ENCODE peak calls at places on chromosomes 13 and 19, in ten cellular contexts. One of them, this sample, is unnamed.

GRCh38 chr19:36573948-36574726 is 1.0 kb upstream of the ZNF529 start:
- DNase-seq in cardiac muscle cell: peak
- DNase-seq in breast epithelium: no peak
- DNase-seq in NCI-H2081 treated with DMSO at 0.1 percent for 48 hours: no peak
- DNase-seq in NCI-H69: peak
- DNase-seq in NCI-H748 treated with DMSO at 0.1 percent for 48 hours: no peak
- DNase-seq in astrocyte of the spinal cord: peak
- DNase-seq in fibroblast of the conjunctiva: no peak
- DNase-seq in substantia nigra: no peak
- DNase-seq in stimulated activated CD4-positive, alpha-beta T cell treated with anti-CD3 and anti-CD28 coated beads, Interleukin-4, amount 100 ng/mL, for 24 hours: no peak
- DNase-seq in this sample: no peak

GRCh38 chr13:22103046-22103445 is 432.2 kb downstream of the FGF9 start:
- DNase-seq in fibroblast of the conjunctiva: no peak
- DNase-seq in breast epithelium: no peak
- DNase-seq in cardiac muscle cell: no peak
- DNase-seq in NCI-H2081 treated with DMSO at 0.1 percent for 48 hours: no peak
- DNase-seq in NCI-H69: no peak
- DNase-seq in NCI-H748 treated with DMSO at 0.1 percent for 48 hours: no peak
- DNase-seq in substantia nigra: no peak
- DNase-seq in astrocyte of the spinal cord: no peak
- DNase-seq in stimulated activated CD4-positive, alpha-beta T cell treated with anti-CD3 and anti-CD28 coated beads, Interleukin-4, amount 100 ng/mL, for 24 hours: no peak
- DNase-seq in this sample: no peak

GRCh38 chr19:6076675-6077463 is 33.4 kb downstream of the RFX2 start:
- DNase-seq in NCI-H748 treated with DMSO at 0.1 percent for 48 hours: no peak
- DNase-seq in stimulated activated CD4-positive, alpha-beta T cell treated with anti-CD3 and anti-CD28 coated beads, Interleukin-4, amount 100 ng/mL, for 24 hours: no peak
- DNase-seq in cardiac muscle cell: no peak
- DNase-seq in NCI-H69: no peak
- DNase-seq in breast epithelium: no peak
- DNase-seq in NCI-H2081 treated with DMSO at 0.1 percent for 48 hours: no peak
- DNase-seq in astrocyte of the spinal cord: peak
- DNase-seq in fibroblast of the conjunctiva: peak
- DNase-seq in substantia nigra: no peak
- DNase-seq in this sample: no peak

GRCh38 chr19:49453757-49454248 is 778 bp downstream of the ALDH16A1 start:
- DNase-seq in fibroblast of the conjunctiva: no peak
- DNase-seq in NCI-H748 treated with DMSO at 0.1 percent for 48 hours: no peak
- DNase-seq in breast epithelium: no peak
- DNase-seq in NCI-H2081 treated with DMSO at 0.1 percent for 48 hours: no peak
- DNase-seq in stimulated activated CD4-positive, alpha-beta T cell treated with anti-CD3 and anti-CD28 coated beads, Interleukin-4, amount 100 ng/mL, for 24 hours: no peak
- DNase-seq in astrocyte of the spinal cord: no peak
- DNase-seq in substantia nigra: no peak
- DNase-seq in NCI-H69: no peak
- DNase-seq in cardiac muscle cell: no peak
- DNase-seq in this sample: no peak

GRCh38 chr19:29528350-29528945 is 2.7 kb downstream of the VSTM2B start:
- DNase-seq in cardiac muscle cell: peak
- DNase-seq in stimulated activated CD4-positive, alpha-beta T cell treated with anti-CD3 and anti-CD28 coated beads, Interleukin-4, amount 100 ng/mL, for 24 hours: peak
- DNase-seq in NCI-H69: peak
- DNase-seq in NCI-H748 treated with DMSO at 0.1 percent for 48 hours: peak
- DNase-seq in substantia nigra: peak
- DNase-seq in fibroblast of the conjunctiva: peak
- DNase-seq in astrocyte of the spinal cord: peak
- DNase-seq in NCI-H2081 treated with DMSO at 0.1 percent for 48 hours: no peak
- DNase-seq in breast epithelium: no peak
- DNase-seq in this sample: peak

GRCh38 chr13:37752156-37752555 is 117.4 kb downstream of the TRPC4 start:
- DNase-seq in fibroblast of the conjunctiva: no peak
- DNase-seq in cardiac muscle cell: no peak
- DNase-seq in substantia nigra: no peak
- DNase-seq in NCI-H2081 treated with DMSO at 0.1 percent for 48 hours: no peak
- DNase-seq in NCI-H748 treated with DMSO at 0.1 percent for 48 hours: no peak
- DNase-seq in breast epithelium: no peak
- DNase-seq in stimulated activated CD4-positive, alpha-beta T cell treated with anti-CD3 and anti-CD28 coated beads, Interleukin-4, amount 100 ng/mL, for 24 hours: no peak
- DNase-seq in NCI-H69: peak
- DNase-seq in astrocyte of the spinal cord: no peak
- DNase-seq in this sample: no peak

GRCh38 chr19:35899547-35900214 is 659 bp downstream of the NFKBID start:
- DNase-seq in NCI-H748 treated with DMSO at 0.1 percent for 48 hours: peak
- DNase-seq in cardiac muscle cell: peak
- DNase-seq in NCI-H2081 treated with DMSO at 0.1 percent for 48 hours: peak
- DNase-seq in breast epithelium: peak
- DNase-seq in substantia nigra: peak
- DNase-seq in stimulated activated CD4-positive, alpha-beta T cell treated with anti-CD3 and anti-CD28 coated beads, Interleukin-4, amount 100 ng/mL, for 24 hours: peak
- DNase-seq in NCI-H69: peak
- DNase-seq in astrocyte of the spinal cord: peak
- DNase-seq in fibroblast of the conjunctiva: peak
- DNase-seq in this sample: peak

GRCh38 chr19:53992815-53993214 is 1.4 kb downstream of the CACNG6 start:
- DNase-seq in NCI-H69: no peak
- DNase-seq in breast epithelium: no peak
- DNase-seq in astrocyte of the spinal cord: no peak
- DNase-seq in fibroblast of the conjunctiva: no peak
- DNase-seq in stimulated activated CD4-positive, alpha-beta T cell treated with anti-CD3 and anti-CD28 coated beads, Interleukin-4, amount 100 ng/mL, for 24 hours: no peak
- DNase-seq in NCI-H2081 treated with DMSO at 0.1 percent for 48 hours: no peak
- DNase-seq in NCI-H748 treated with DMSO at 0.1 percent for 48 hours: no peak
- DNase-seq in cardiac muscle cell: no peak
- DNase-seq in substantia nigra: no peak
- DNase-seq in this sample: no peak

GRCh38 chr13:35818577-35819165 is 312.5 kb downstream of the DCLK1 start:
- DNase-seq in NCI-H748 treated with DMSO at 0.1 percent for 48 hours: peak
- DNase-seq in stimulated activated CD4-positive, alpha-beta T cell treated with anti-CD3 and anti-CD28 coated beads, Interleukin-4, amount 100 ng/mL, for 24 hours: no peak
- DNase-seq in substantia nigra: no peak
- DNase-seq in astrocyte of the spinal cord: peak
- DNase-seq in NCI-H2081 treated with DMSO at 0.1 percent for 48 hours: no peak
- DNase-seq in fibroblast of the conjunctiva: peak
- DNase-seq in breast epithelium: no peak
- DNase-seq in cardiac muscle cell: peak
- DNase-seq in NCI-H69: peak
- DNase-seq in this sample: peak

GRCh38 chr19:460877-461609 is at the start of gene SHC2:
- DNase-seq in fibroblast of the conjunctiva: no peak
- DNase-seq in astrocyte of the spinal cord: no peak
- DNase-seq in NCI-H2081 treated with DMSO at 0.1 percent for 48 hours: no peak
- DNase-seq in breast epithelium: no peak
- DNase-seq in cardiac muscle cell: peak
- DNase-seq in NCI-H748 treated with DMSO at 0.1 percent for 48 hours: no peak
- DNase-seq in stimulated activated CD4-positive, alpha-beta T cell treated with anti-CD3 and anti-CD28 coated beads, Interleukin-4, amount 100 ng/mL, for 24 hours: no peak
- DNase-seq in substantia nigra: no peak
- DNase-seq in NCI-H69: peak
- DNase-seq in this sample: no peak

GRCh38 chr19:7868671-7869452 is 5.3 kb downstream of the PRR36 start:
- DNase-seq in NCI-H69: no peak
- DNase-seq in NCI-H748 treated with DMSO at 0.1 percent for 48 hours: no peak
- DNase-seq in stimulated activated CD4-positive, alpha-beta T cell treated with anti-CD3 and anti-CD28 coated beads, Interleukin-4, amount 100 ng/mL, for 24 hours: peak
- DNase-seq in cardiac muscle cell: peak
- DNase-seq in fibroblast of the conjunctiva: no peak
- DNase-seq in breast epithelium: peak
- DNase-seq in substantia nigra: peak
- DNase-seq in astrocyte of the spinal cord: peak
- DNase-seq in NCI-H2081 treated with DMSO at 0.1 percent for 48 hours: no peak
- DNase-seq in this sample: peak

GRCh38 chr13:104984296-104984818 is 1551.1 kb downstream of the EFNB2 start:
- DNase-seq in cardiac muscle cell: peak
- DNase-seq in stimulated activated CD4-positive, alpha-beta T cell treated with anti-CD3 and anti-CD28 coated beads, Interleukin-4, amount 100 ng/mL, for 24 hours: peak
- DNase-seq in fibroblast of the conjunctiva: peak
- DNase-seq in breast epithelium: no peak
- DNase-seq in NCI-H2081 treated with DMSO at 0.1 percent for 48 hours: peak
- DNase-seq in NCI-H69: no peak
- DNase-seq in NCI-H748 treated with DMSO at 0.1 percent for 48 hours: no peak
- DNase-seq in astrocyte of the spinal cord: peak
- DNase-seq in substantia nigra: no peak
- DNase-seq in this sample: no peak

GRCh38 chr19:14022469-14022868 is 5.5 kb upstream of the RLN3 start:
- DNase-seq in NCI-H69: no peak
- DNase-seq in substantia nigra: no peak
- DNase-seq in breast epithelium: no peak
- DNase-seq in NCI-H2081 treated with DMSO at 0.1 percent for 48 hours: no peak
- DNase-seq in cardiac muscle cell: no peak
- DNase-seq in astrocyte of the spinal cord: peak
- DNase-seq in stimulated activated CD4-positive, alpha-beta T cell treated with anti-CD3 and anti-CD28 coated beads, Interleukin-4, amount 100 ng/mL, for 24 hours: no peak
- DNase-seq in NCI-H748 treated with DMSO at 0.1 percent for 48 hours: no peak
- DNase-seq in fibroblast of the conjunctiva: no peak
- DNase-seq in this sample: no peak

GRCh38 chr19:1101337-1101698 is 2.5 kb upstream of the GPX4 start:
- DNase-seq in cardiac muscle cell: no peak
- DNase-seq in NCI-H2081 treated with DMSO at 0.1 percent for 48 hours: no peak
- DNase-seq in NCI-H748 treated with DMSO at 0.1 percent for 48 hours: no peak
- DNase-seq in fibroblast of the conjunctiva: no peak
- DNase-seq in substantia nigra: peak
- DNase-seq in astrocyte of the spinal cord: no peak
- DNase-seq in NCI-H69: no peak
- DNase-seq in stimulated activated CD4-positive, alpha-beta T cell treated with anti-CD3 and anti-CD28 coated beads, Interleukin-4, amount 100 ng/mL, for 24 hours: no peak
- DNase-seq in breast epithelium: no peak
- DNase-seq in this sample: no peak

GRCh38 chr19:47569331-47569730 is 3.6 kb downstream of the ZNF541 start:
- DNase-seq in cardiac muscle cell: no peak
- DNase-seq in NCI-H748 treated with DMSO at 0.1 percent for 48 hours: no peak
- DNase-seq in astrocyte of the spinal cord: no peak
- DNase-seq in substantia nigra: no peak
- DNase-seq in NCI-H2081 treated with DMSO at 0.1 percent for 48 hours: no peak
- DNase-seq in fibroblast of the conjunctiva: no peak
- DNase-seq in stimulated activated CD4-positive, alpha-beta T cell treated with anti-CD3 and anti-CD28 coated beads, Interleukin-4, amount 100 ng/mL, for 24 hours: no peak
- DNase-seq in NCI-H69: no peak
- DNase-seq in breast epithelium: no peak
- DNase-seq in this sample: no peak

GRCh38 chr19:425056-425455 is 16.1 kb upstream of the C2CD4C start:
- DNase-seq in cardiac muscle cell: no peak
- DNase-seq in fibroblast of the conjunctiva: no peak
- DNase-seq in astrocyte of the spinal cord: no peak
- DNase-seq in NCI-H748 treated with DMSO at 0.1 percent for 48 hours: no peak
- DNase-seq in substantia nigra: no peak
- DNase-seq in NCI-H2081 treated with DMSO at 0.1 percent for 48 hours: no peak
- DNase-seq in breast epithelium: no peak
- DNase-seq in stimulated activated CD4-positive, alpha-beta T cell treated with anti-CD3 and anti-CD28 coated beads, Interleukin-4, amount 100 ng/mL, for 24 hours: no peak
- DNase-seq in NCI-H69: no peak
- DNase-seq in this sample: no peak

GRCh38 chr13:52925221-52925620 is 76.8 kb upstream of the PCDH8 start:
- DNase-seq in stimulated activated CD4-positive, alpha-beta T cell treated with anti-CD3 and anti-CD28 coated beads, Interleukin-4, amount 100 ng/mL, for 24 hours: no peak
- DNase-seq in fibroblast of the conjunctiva: no peak
- DNase-seq in substantia nigra: no peak
- DNase-seq in cardiac muscle cell: no peak
- DNase-seq in NCI-H2081 treated with DMSO at 0.1 percent for 48 hours: no peak
- DNase-seq in NCI-H69: peak
- DNase-seq in breast epithelium: no peak
- DNase-seq in astrocyte of the spinal cord: no peak
- DNase-seq in NCI-H748 treated with DMSO at 0.1 percent for 48 hours: no peak
- DNase-seq in this sample: no peak

GRCh38 chr19:41426116-41426841 is 895 bp downstream of the B3GNT8 start:
- DNase-seq in fibroblast of the conjunctiva: no peak
- DNase-seq in breast epithelium: no peak
- DNase-seq in NCI-H2081 treated with DMSO at 0.1 percent for 48 hours: no peak
- DNase-seq in stimulated activated CD4-positive, alpha-beta T cell treated with anti-CD3 and anti-CD28 coated beads, Interleukin-4, amount 100 ng/mL, for 24 hours: no peak
- DNase-seq in substantia nigra: no peak
- DNase-seq in NCI-H748 treated with DMSO at 0.1 percent for 48 hours: no peak
- DNase-seq in cardiac muscle cell: peak
- DNase-seq in NCI-H69: no peak
- DNase-seq in astrocyte of the spinal cord: no peak
- DNase-seq in this sample: no peak

GRCh38 chr13:61151062-61151461 is 264.6 kb downstream of the PCDH20 start:
- DNase-seq in fibroblast of the conjunctiva: no peak
- DNase-seq in breast epithelium: no peak
- DNase-seq in NCI-H2081 treated with DMSO at 0.1 percent for 48 hours: no peak
- DNase-seq in astrocyte of the spinal cord: no peak
- DNase-seq in NCI-H69: no peak
- DNase-seq in stimulated activated CD4-positive, alpha-beta T cell treated with anti-CD3 and anti-CD28 coated beads, Interleukin-4, amount 100 ng/mL, for 24 hours: no peak
- DNase-seq in substantia nigra: no peak
- DNase-seq in cardiac muscle cell: no peak
- DNase-seq in NCI-H748 treated with DMSO at 0.1 percent for 48 hours: no peak
- DNase-seq in this sample: no peak

GRCh38 chr19:16078311-16078758 is 2.0 kb downstream of the TPM4 start:
- DNase-seq in NCI-H69: no peak
- DNase-seq in cardiac muscle cell: peak
- DNase-seq in stimulated activated CD4-positive, alpha-beta T cell treated with anti-CD3 and anti-CD28 coated beads, Interleukin-4, amount 100 ng/mL, for 24 hours: peak
- DNase-seq in NCI-H2081 treated with DMSO at 0.1 percent for 48 hours: no peak
- DNase-seq in astrocyte of the spinal cord: no peak
- DNase-seq in fibroblast of the conjunctiva: no peak
- DNase-seq in NCI-H748 treated with DMSO at 0.1 percent for 48 hours: no peak
- DNase-seq in substantia nigra: no peak
- DNase-seq in breast epithelium: peak
- DNase-seq in this sample: no peak

GRCh38 chr19:1950640-1951039 is 9.7 kb downstream of the CSNK1G2 start:
- DNase-seq in NCI-H2081 treated with DMSO at 0.1 percent for 48 hours: no peak
- DNase-seq in breast epithelium: no peak
- DNase-seq in cardiac muscle cell: no peak
- DNase-seq in stimulated activated CD4-positive, alpha-beta T cell treated with anti-CD3 and anti-CD28 coated beads, Interleukin-4, amount 100 ng/mL, for 24 hours: no peak
- DNase-seq in substantia nigra: no peak
- DNase-seq in fibroblast of the conjunctiva: no peak
- DNase-seq in NCI-H69: no peak
- DNase-seq in NCI-H748 treated with DMSO at 0.1 percent for 48 hours: no peak
- DNase-seq in astrocyte of the spinal cord: no peak
- DNase-seq in this sample: no peak

GRCh38 chr13:51764184-51765141 is 39.5 kb downstream of the DHRS12 start:
- DNase-seq in astrocyte of the spinal cord: peak
- DNase-seq in NCI-H748 treated with DMSO at 0.1 percent for 48 hours: no peak
- DNase-seq in substantia nigra: peak
- DNase-seq in NCI-H69: peak
- DNase-seq in fibroblast of the conjunctiva: peak
- DNase-seq in stimulated activated CD4-positive, alpha-beta T cell treated with anti-CD3 and anti-CD28 coated beads, Interleukin-4, amount 100 ng/mL, for 24 hours: peak
- DNase-seq in NCI-H2081 treated with DMSO at 0.1 percent for 48 hours: no peak
- DNase-seq in cardiac muscle cell: peak
- DNase-seq in breast epithelium: no peak
- DNase-seq in this sample: no peak